ENCODE peak calls at places on chromosomes 6 and 20, in five cellular contexts. One of them, this sample, is unnamed.

GRCh38 chr6:53474010-53474409 is 70.9 kb downstream of the GCLC start:
- DNase-seq in astrocyte of the spinal cord: no peak
- DNase-seq in left lung: no peak
- DNase-seq in AG04449: no peak
- DNase-seq in uterus: no peak
- DNase-seq in this sample: no peak

GRCh38 chr20:57614490-57615471 is 5.4 kb downstream of the ZBP1 start:
- DNase-seq in uterus: no peak
- DNase-seq in left lung: peak
- DNase-seq in AG04449: no peak
- DNase-seq in astrocyte of the spinal cord: no peak
- DNase-seq in this sample: no peak

GRCh38 chr6:51854876-51855275 is 232.5 kb downstream of the PKHD1 start:
- DNase-seq in astrocyte of the spinal cord: no peak
- DNase-seq in AG04449: no peak
- DNase-seq in uterus: no peak
- DNase-seq in left lung: peak
- DNase-seq in this sample: no peak

GRCh38 chr20:19922716-19923115 is 94.4 kb upstream of the NAA20 start:
- DNase-seq in uterus: no peak
- DNase-seq in left lung: no peak
- DNase-seq in astrocyte of the spinal cord: no peak
- DNase-seq in AG04449: no peak
- DNase-seq in this sample: no peak

GRCh38 chr6:137820952-137821351 is 46.1 kb upstream of the TNFAIP3 start:
- DNase-seq in astrocyte of the spinal cord: no peak
- DNase-seq in AG04449: no peak
- DNase-seq in uterus: no peak
- DNase-seq in left lung: no peak
- DNase-seq in this sample: no peak

GRCh38 chr6:37239950-37240713 is 17.4 kb upstream of the TBC1D22B start:
- DNase-seq in uterus: peak
- DNase-seq in AG04449: peak
- DNase-seq in astrocyte of the spinal cord: peak
- DNase-seq in left lung: peak
- DNase-seq in this sample: peak

GRCh38 chr20:38728911-38729642 is 4.8 kb downstream of the SLC32A1 start:
- DNase-seq in uterus: no peak
- DNase-seq in astrocyte of the spinal cord: no peak
- DNase-seq in AG04449: no peak
- DNase-seq in left lung: no peak
- DNase-seq in this sample: no peak

GRCh38 chr6:5481024-5481423 is 219.7 kb downstream of the FARS2 start:
- DNase-seq in uterus: no peak
- DNase-seq in AG04449: no peak
- DNase-seq in left lung: no peak
- DNase-seq in astrocyte of the spinal cord: no peak
- DNase-seq in this sample: no peak

GRCh38 chr6:169190144-169190584 is 63.5 kb downstream of the THBS2 start:
- DNase-seq in AG04449: peak
- DNase-seq in left lung: no peak
- DNase-seq in uterus: peak
- DNase-seq in astrocyte of the spinal cord: peak
- DNase-seq in this sample: peak

GRCh38 chr6:170232186-170233002 is 58.5 kb downstream of the DLL1 start:
- DNase-seq in astrocyte of the spinal cord: no peak
- DNase-seq in AG04449: no peak
- DNase-seq in left lung: peak
- DNase-seq in uterus: no peak
- DNase-seq in this sample: no peak

GRCh38 chr6:33771342-33772113 is 17.4 kb downstream of the LEMD2 start:
- DNase-seq in left lung: peak
- DNase-seq in uterus: peak
- DNase-seq in AG04449: peak
- DNase-seq in astrocyte of the spinal cord: peak
- DNase-seq in this sample: peak

GRCh38 chr6:151051164-151051563 is 185.7 kb downstream of the MTHFD1L start:
- DNase-seq in left lung: no peak
- DNase-seq in uterus: no peak
- DNase-seq in astrocyte of the spinal cord: no peak
- DNase-seq in AG04449: no peak
- DNase-seq in this sample: no peak

GRCh38 chr6:7073810-7074525 is 33.8 kb upstream of the RREB1 start:
- DNase-seq in left lung: peak
- DNase-seq in uterus: no peak
- DNase-seq in AG04449: no peak
- DNase-seq in astrocyte of the spinal cord: no peak
- DNase-seq in this sample: no peak

GRCh38 chr6:154458565-154459475 is 51.7 kb downstream of the CNKSR3 start:
- DNase-seq in uterus: no peak
- DNase-seq in left lung: no peak
- DNase-seq in AG04449: no peak
- DNase-seq in astrocyte of the spinal cord: no peak
- DNase-seq in this sample: no peak

DNA sequence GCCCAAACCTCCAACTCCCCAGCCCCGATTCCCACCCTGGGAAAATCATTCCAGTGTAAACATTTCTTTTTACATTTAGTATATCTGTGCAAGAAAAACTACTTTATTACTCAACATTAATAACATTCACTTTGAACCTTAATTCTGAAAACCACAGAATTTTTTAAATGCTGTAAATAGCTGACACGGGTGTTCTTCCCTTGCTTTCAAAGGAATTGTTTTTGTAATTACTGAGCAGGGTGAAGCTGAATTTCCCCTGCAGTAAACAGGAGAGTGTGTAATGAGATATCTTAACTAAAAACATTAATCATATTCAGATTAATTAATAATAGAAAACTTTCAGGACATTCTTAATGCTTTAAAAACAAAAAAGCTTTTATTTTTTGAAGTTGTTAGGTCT is 99.3 kb upstream of the CITED2 start:
- DNase-seq in uterus: no peak
- DNase-seq in left lung: no peak
- DNase-seq in astrocyte of the spinal cord: peak
- DNase-seq in AG04449: no peak
- DNase-seq in this sample: no peak
- H3K4me3 ChIP-seq in uterus: no peak
- H3K4me3 ChIP-seq in left lung: no peak
- H3K4me3 ChIP-seq in astrocyte of the spinal cord: no peak
- H3K4me3 ChIP-seq in AG04449: no peak
- H3K4me3 ChIP-seq in this sample: no peak

GRCh38 chr20:63636752-63637633 is 10.1 kb upstream of the GMEB2 start:
- DNase-seq in AG04449: no peak
- DNase-seq in uterus: no peak
- DNase-seq in left lung: no peak
- DNase-seq in astrocyte of the spinal cord: no peak
- DNase-seq in this sample: no peak

GRCh38 chr20:63640086-63640485 is 13.1 kb downstream of the STMN3 start:
- DNase-seq in uterus: no peak
- DNase-seq in AG04449: no peak
- DNase-seq in left lung: peak
- DNase-seq in astrocyte of the spinal cord: no peak
- DNase-seq in this sample: no peak

GRCh38 chr20:63633732-63634131 is 6.8 kb upstream of the GMEB2 start:
- DNase-seq in left lung: no peak
- DNase-seq in uterus: no peak
- DNase-seq in AG04449: no peak
- DNase-seq in astrocyte of the spinal cord: no peak
- DNase-seq in this sample: no peak

GRCh38 chr20:63639093-63639860 is 12.4 kb upstream of the GMEB2 start:
- DNase-seq in left lung: no peak
- DNase-seq in astrocyte of the spinal cord: no peak
- DNase-seq in uterus: no peak
- DNase-seq in AG04449: no peak
- DNase-seq in this sample: no peak

GRCh38 chr20:63635431-63636141 is 8.7 kb upstream of the GMEB2 start:
- DNase-seq in uterus: no peak
- DNase-seq in AG04449: no peak
- DNase-seq in left lung: no peak
- DNase-seq in astrocyte of the spinal cord: no peak
- DNase-seq in this sample: no peak
- TF ChIP-seq CTCF in uterus: no peak
- TF ChIP-seq CTCF in AG04449: no peak
- TF ChIP-seq CTCF in left lung: no peak
- TF ChIP-seq CTCF in astrocyte of the spinal cord: no peak
- TF ChIP-seq CTCF in this sample: no peak

GRCh38 chr6:27617046-27617687 is 144.3 kb upstream of the ZNF184 start:
- DNase-seq in astrocyte of the spinal cord: peak
- DNase-seq in uterus: no peak
- DNase-seq in AG04449: no peak
- DNase-seq in left lung: no peak
- DNase-seq in this sample: no peak

GRCh38 chr6:27617700-27618689 is 145.1 kb upstream of the ZNF184 start:
- DNase-seq in uterus: no peak
- DNase-seq in astrocyte of the spinal cord: peak
- DNase-seq in AG04449: no peak
- DNase-seq in left lung: no peak
- DNase-seq in this sample: no peak

GRCh38 chr6:27619436-27619835 is 146.5 kb upstream of the ZNF184 start:
- DNase-seq in astrocyte of the spinal cord: no peak
- DNase-seq in AG04449: no peak
- DNase-seq in uterus: no peak
- DNase-seq in left lung: no peak
- DNase-seq in this sample: no peak

GRCh38 chr6:27611451-27611850 is 138.5 kb upstream of the ZNF184 start:
- DNase-seq in uterus: no peak
- DNase-seq in left lung: no peak
- DNase-seq in astrocyte of the spinal cord: no peak
- DNase-seq in AG04449: no peak
- DNase-seq in this sample: no peak

GRCh38 chr6:27616313-27617045 is 143.6 kb upstream of the ZNF184 start:
- DNase-seq in AG04449: no peak
- DNase-seq in left lung: no peak
- DNase-seq in astrocyte of the spinal cord: no peak
- DNase-seq in uterus: no peak
- DNase-seq in this sample: no peak
- H3K4me3 ChIP-seq in AG04449: peak
- H3K4me3 ChIP-seq in left lung: no peak
- H3K4me3 ChIP-seq in astrocyte of the spinal cord: peak
- H3K4me3 ChIP-seq in uterus: peak
- H3K4me3 ChIP-seq in this sample: peak

DNA sequence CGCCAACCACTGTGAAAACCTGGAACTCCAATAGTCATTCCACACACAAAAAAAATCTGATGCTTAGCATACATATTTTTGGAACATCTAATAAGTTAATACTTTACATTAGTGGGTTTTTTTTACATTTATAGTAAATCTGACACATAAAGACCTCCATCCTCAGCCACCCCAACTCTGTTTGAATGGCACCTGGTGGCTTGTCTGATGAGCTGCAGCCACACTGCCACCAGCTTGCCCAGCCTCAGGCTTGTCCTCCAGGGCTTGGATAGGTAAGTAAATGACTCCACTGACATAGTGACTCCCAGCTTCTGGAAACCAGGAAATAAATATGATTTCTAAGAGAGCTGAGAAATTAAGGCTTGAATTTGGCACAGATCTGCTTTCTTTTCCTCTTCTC is 71.5 kb downstream of the ZNF133 start:
- DNase-seq in uterus: no peak
- DNase-seq in AG04449: no peak
- DNase-seq in astrocyte of the spinal cord: no peak
- DNase-seq in left lung: no peak
- DNase-seq in this sample: no peak
- TF ChIP-seq CTCF in uterus: no peak
- TF ChIP-seq CTCF in AG04449: no peak
- TF ChIP-seq CTCF in astrocyte of the spinal cord: no peak
- TF ChIP-seq CTCF in left lung: no peak
- TF ChIP-seq CTCF in this sample: no peak

GRCh38 chr6:15689586-15690450 is 27.0 kb upstream of the DTNBP1 start:
- DNase-seq in uterus: no peak
- DNase-seq in left lung: no peak
- DNase-seq in astrocyte of the spinal cord: no peak
- DNase-seq in AG04449: no peak
- DNase-seq in this sample: no peak

GRCh38 chr6:15685629-15686028 is 22.8 kb upstream of the DTNBP1 start:
- DNase-seq in AG04449: no peak
- DNase-seq in left lung: no peak
- DNase-seq in astrocyte of the spinal cord: no peak
- DNase-seq in uterus: no peak
- DNase-seq in this sample: no peak

GRCh38 chr6:15690451-15690961 is 27.7 kb upstream of the DTNBP1 start:
- DNase-seq in left lung: no peak
- DNase-seq in uterus: no peak
- DNase-seq in AG04449: no peak
- DNase-seq in astrocyte of the spinal cord: no peak
- DNase-seq in this sample: no peak

DNA sequence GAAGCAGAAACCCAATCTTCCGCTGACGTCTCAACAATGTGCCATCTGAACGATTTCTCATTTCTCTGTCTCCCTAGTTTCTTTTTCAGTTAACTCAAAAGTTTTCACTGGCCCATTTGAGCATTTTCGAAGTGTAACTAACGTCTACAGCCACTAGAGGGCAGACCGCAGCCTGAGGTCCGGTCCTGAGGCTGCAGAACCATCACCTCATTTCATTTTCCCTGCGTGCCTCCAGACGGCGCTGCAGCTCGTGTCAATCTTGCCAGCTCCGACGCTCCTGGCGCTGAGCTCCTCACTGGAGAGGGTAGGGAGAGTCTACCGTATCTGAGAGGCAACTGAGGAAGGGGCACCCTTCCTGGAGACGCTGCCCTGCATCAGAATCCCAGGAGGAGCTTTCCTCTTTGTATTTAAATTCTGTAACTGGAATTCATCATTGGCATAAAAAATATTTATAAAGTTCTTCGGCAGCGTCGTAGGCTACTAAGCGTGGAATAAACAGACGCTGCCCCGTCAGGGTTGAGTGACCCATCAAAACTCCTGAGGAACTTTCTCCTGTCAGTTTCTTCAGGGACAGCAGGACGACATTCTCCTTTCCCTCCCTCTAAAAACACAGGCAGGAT is 28.5 kb upstream of the DTNBP1 start:
- DNase-seq in uterus: peak
- DNase-seq in astrocyte of the spinal cord: peak
- DNase-seq in AG04449: peak
- DNase-seq in left lung: peak
- DNase-seq in this sample: peak
- H3K4me3 ChIP-seq in uterus: peak
- H3K4me3 ChIP-seq in astrocyte of the spinal cord: no peak
- H3K4me3 ChIP-seq in AG04449: no peak
- H3K4me3 ChIP-seq in left lung: peak
- H3K4me3 ChIP-seq in this sample: peak